ENCODE peak calls at places on chromosomes 2 and 18, in seven cellular contexts. C, X, M, D, S, F and Q are unnamed samples.

GRCh38 chr2:176139621-176140020 is 10.1 kb downstream of the HOXD8 start:
- DNase-seq in C (no peak), X (no peak), M (no peak), D (no peak), S (no peak), F (no peak), Q (no peak)

GRCh38 chr2:215573495-215573894 is 137.6 kb upstream of the FN1 start:
- DNase-seq in C (no peak), X (no peak), M (no peak), D (no peak), S (no peak), F (no peak), Q (no peak)

GRCh38 chr2:124978597-124978996 is 953.5 kb downstream of the CNTNAP5 start:
- DNase-seq in C (no peak), X (no peak), M (no peak), D (no peak), S (no peak), F (no peak), Q (no peak)

GRCh38 chr18:59961086-59961485 is 61.3 kb downstream of the PMAIP1 start:
- DNase-seq in C (no peak), X (no peak), M (no peak), D (no peak), S (no peak), F (no peak), Q (no peak)

GRCh38 chr2:105125428-105125827 is 87.6 kb downstream of the MRPS9 start:
- DNase-seq in C (no peak), X (no peak), M (no peak), D (no peak), S (no peak), F (no peak), Q (no peak)

GRCh38 chr2:100470898-100471514 is 724 bp downstream of the NMS start:
- DNase-seq in C (no peak), X (no peak), M (no peak), D (peak), S (no peak), F (no peak), Q (no peak)

GRCh38 chr2:142190805-142191204 is 60.0 kb upstream of the LRP1B start:
- DNase-seq in C (no peak), X (no peak), M (no peak), D (no peak), S (no peak), F (no peak), Q (no peak)

GRCh38 chr2:66481100-66481549 is 46.2 kb downstream of the MEIS1 start:
- DNase-seq in C (no peak), X (no peak), M (no peak), D (peak), S (no peak), F (no peak), Q (no peak)

GRCh38 chr18:62596145-62597005 is 73.5 kb downstream of the ZCCHC2 start:
- DNase-seq in C (no peak), X (no peak), M (no peak), D (peak), S (no peak), F (no peak), Q (no peak)

GRCh38 chr2:133841905-133842304 is 273.6 kb upstream of the NCKAP5 start:
- DNase-seq in C (no peak), X (peak), M (no peak), D (peak), S (no peak), F (no peak), Q (no peak)

GRCh38 chr2:128172191-128172590 is 81.2 kb downstream of the UGGT1 start:
- DNase-seq in C (no peak), X (no peak), M (no peak), D (no peak), S (no peak), F (no peak), Q (no peak)

GRCh38 chr18:37282386-37283037 is 283.1 kb downstream of the CELF4 start:
- DNase-seq in C (no peak), X (no peak), M (no peak), D (no peak), S (no peak), F (no peak), Q (no peak)

GRCh38 chr2:950627-950992 is at the start of gene SNTG2:
- DNase-seq in C (peak), X (no peak), M (no peak), D (peak), S (no peak), F (peak), Q (peak)

GRCh38 chr2:161384864-161385263 is 31.2 kb upstream of the TBR1 start:
- DNase-seq in C (peak), X (no peak), M (no peak), D (no peak), S (no peak), F (no peak), Q (no peak)

GRCh38 chr2:45458909-45459563 is 152.0 kb downstream of the SRBD1 start:
- DNase-seq in C (no peak), X (no peak), M (no peak), D (peak), S (no peak), F (no peak), Q (no peak)